ENCODE peak calls at places on chromosomes 2 and 18, in ten cellular contexts. One of them, this sample, is unnamed.

GRCh38 chr2:74558284-74559230 is 4.0 kb downstream of the DOK1 start:
- DNase-seq in sigmoid colon: no peak
- DNase-seq in brain microvascular endothelial cell: no peak
- DNase-seq in OCI-LY7: no peak
- DNase-seq in psoas muscle: no peak
- DNase-seq in CD4-positive, alpha-beta T cell: no peak
- DNase-seq in spleen: no peak
- DNase-seq in endothelial cell of umbilical vein: no peak
- DNase-seq in transverse colon: no peak
- DNase-seq in heart left ventricle: no peak
- DNase-seq in this sample: no peak

GRCh38 chr18:54777118-54777791 is 51.0 kb upstream of the RAB27B start:
- DNase-seq in sigmoid colon: no peak
- DNase-seq in brain microvascular endothelial cell: no peak
- DNase-seq in OCI-LY7: no peak
- DNase-seq in psoas muscle: no peak
- DNase-seq in CD4-positive, alpha-beta T cell: no peak
- DNase-seq in spleen: no peak
- DNase-seq in endothelial cell of umbilical vein: no peak
- DNase-seq in transverse colon: no peak
- DNase-seq in heart left ventricle: no peak
- DNase-seq in this sample: no peak

GRCh38 chr2:240595381-240596079 is 9.0 kb downstream of the CAPN10 start:
- DNase-seq in sigmoid colon: peak; percentile 63
- DNase-seq in brain microvascular endothelial cell: peak; percentile 42
- DNase-seq in OCI-LY7: peak; percentile 43
- DNase-seq in psoas muscle: peak; percentile 20
- DNase-seq in CD4-positive, alpha-beta T cell: peak; percentile 23
- DNase-seq in spleen: peak; percentile 67
- DNase-seq in endothelial cell of umbilical vein: no peak
- DNase-seq in transverse colon: peak; percentile 27
- DNase-seq in heart left ventricle: peak; percentile 58
- DNase-seq in this sample: no peak

GRCh38 chr2:74587664-74588277 is 33.3 kb downstream of the DOK1 start:
- DNase-seq in sigmoid colon: peak; percentile 84
- DNase-seq in brain microvascular endothelial cell: peak; percentile 65
- DNase-seq in OCI-LY7: peak; percentile 73
- DNase-seq in psoas muscle: peak; percentile 53
- DNase-seq in CD4-positive, alpha-beta T cell: peak; percentile 58
- DNase-seq in spleen: no peak
- DNase-seq in endothelial cell of umbilical vein: peak; percentile 73
- DNase-seq in transverse colon: peak; percentile 65
- DNase-seq in heart left ventricle: peak; percentile 60
- DNase-seq in this sample: peak; percentile 63

GRCh38 chr2:234911271-234911670 is 40.5 kb upstream of the SH3BP4 start:
- DNase-seq in sigmoid colon: no peak
- DNase-seq in brain microvascular endothelial cell: peak; percentile 30
- DNase-seq in OCI-LY7: no peak
- DNase-seq in psoas muscle: peak; percentile 21
- DNase-seq in CD4-positive, alpha-beta T cell: no peak
- DNase-seq in spleen: no peak
- DNase-seq in endothelial cell of umbilical vein: no peak
- DNase-seq in transverse colon: no peak
- DNase-seq in heart left ventricle: peak; percentile 37
- DNase-seq in this sample: peak; percentile 53

GRCh38 chr18:8536226-8536625 is 73.0 kb upstream of the RAB12 start:
- DNase-seq in sigmoid colon: no peak
- DNase-seq in brain microvascular endothelial cell: no peak
- DNase-seq in OCI-LY7: no peak
- DNase-seq in psoas muscle: no peak
- DNase-seq in CD4-positive, alpha-beta T cell: no peak
- DNase-seq in spleen: no peak
- DNase-seq in endothelial cell of umbilical vein: no peak
- DNase-seq in transverse colon: no peak
- DNase-seq in heart left ventricle: no peak
- DNase-seq in this sample: no peak

GRCh38 chr2:65055427-65056214 is 595 bp upstream of the CEP68 start:
- DNase-seq in sigmoid colon: no peak
- DNase-seq in brain microvascular endothelial cell: no peak
- DNase-seq in OCI-LY7: peak; percentile 80
- DNase-seq in psoas muscle: no peak
- DNase-seq in CD4-positive, alpha-beta T cell: peak; percentile 56
- DNase-seq in spleen: peak; percentile 95
- DNase-seq in endothelial cell of umbilical vein: no peak
- DNase-seq in transverse colon: peak; percentile 77
- DNase-seq in heart left ventricle: peak; percentile 81
- DNase-seq in this sample: peak; percentile 40

GRCh38 chr18:14965553-14965952 is 217.6 kb downstream of the ANKRD30B start:
- DNase-seq in sigmoid colon: no peak
- DNase-seq in brain microvascular endothelial cell: no peak
- DNase-seq in OCI-LY7: no peak
- DNase-seq in psoas muscle: no peak
- DNase-seq in CD4-positive, alpha-beta T cell: no peak
- DNase-seq in spleen: no peak
- DNase-seq in endothelial cell of umbilical vein: no peak
- DNase-seq in transverse colon: no peak
- DNase-seq in heart left ventricle: no peak
- DNase-seq in this sample: no peak

GRCh38 chr2:58032016-58032750 is 14.4 kb upstream of the VRK2 start:
- DNase-seq in sigmoid colon: no peak
- DNase-seq in brain microvascular endothelial cell: peak; percentile 19
- DNase-seq in OCI-LY7: peak; percentile 44
- DNase-seq in psoas muscle: no peak
- DNase-seq in CD4-positive, alpha-beta T cell: no peak
- DNase-seq in spleen: no peak
- DNase-seq in endothelial cell of umbilical vein: no peak
- DNase-seq in transverse colon: no peak
- DNase-seq in heart left ventricle: no peak
- DNase-seq in this sample: no peak

GRCh38 chr18:33097126-33097525 is 324.3 kb upstream of the KLHL14 start:
- DNase-seq in sigmoid colon: no peak
- DNase-seq in brain microvascular endothelial cell: no peak
- DNase-seq in OCI-LY7: no peak
- DNase-seq in psoas muscle: no peak
- DNase-seq in CD4-positive, alpha-beta T cell: no peak
- DNase-seq in spleen: no peak
- DNase-seq in endothelial cell of umbilical vein: no peak
- DNase-seq in transverse colon: no peak
- DNase-seq in heart left ventricle: no peak
- DNase-seq in this sample: no peak

GRCh38 chr2:170713280-170714155 is 1.6 kb upstream of the SP5 start:
- DNase-seq in sigmoid colon: no peak
- DNase-seq in brain microvascular endothelial cell: no peak
- DNase-seq in OCI-LY7: no peak
- DNase-seq in psoas muscle: peak; percentile 18
- DNase-seq in CD4-positive, alpha-beta T cell: no peak
- DNase-seq in spleen: no peak
- DNase-seq in endothelial cell of umbilical vein: no peak
- DNase-seq in transverse colon: peak; percentile 11
- DNase-seq in heart left ventricle: no peak
- DNase-seq in this sample: no peak

GRCh38 chr2:29940706-29941105 is 19.3 kb upstream of the ALK start:
- DNase-seq in sigmoid colon: peak; percentile 74
- DNase-seq in brain microvascular endothelial cell: no peak
- DNase-seq in OCI-LY7: no peak
- DNase-seq in psoas muscle: no peak
- DNase-seq in CD4-positive, alpha-beta T cell: no peak
- DNase-seq in spleen: no peak
- DNase-seq in endothelial cell of umbilical vein: no peak
- DNase-seq in transverse colon: no peak
- DNase-seq in heart left ventricle: peak; percentile 60
- DNase-seq in this sample: no peak

DNA sequence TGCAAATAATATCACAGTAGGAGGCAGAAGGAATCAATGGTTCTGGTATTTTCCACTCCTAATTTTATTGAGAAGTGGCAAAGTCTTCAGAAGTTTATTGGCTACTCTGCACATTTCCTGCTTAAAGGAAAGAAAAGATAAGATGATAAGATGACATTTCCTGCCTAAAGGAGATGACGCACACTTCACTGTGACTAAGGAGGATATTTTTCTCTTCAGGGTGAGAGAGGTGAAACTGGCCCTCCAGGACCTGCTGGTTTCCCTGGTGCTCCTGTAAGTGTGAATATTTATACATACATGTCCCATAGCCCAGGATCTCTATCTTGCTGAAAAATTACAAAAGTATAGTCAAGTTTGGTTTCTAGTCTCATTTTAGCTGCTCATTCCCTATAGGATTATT is 27.9 kb downstream of the COL3A1 start:
- DNase-seq in sigmoid colon: no peak
- DNase-seq in brain microvascular endothelial cell: peak; percentile 75
- DNase-seq in OCI-LY7: no peak
- DNase-seq in psoas muscle: no peak
- DNase-seq in CD4-positive, alpha-beta T cell: no peak
- DNase-seq in spleen: no peak
- DNase-seq in endothelial cell of umbilical vein: peak; percentile 72
- DNase-seq in transverse colon: no peak
- DNase-seq in heart left ventricle: no peak
- DNase-seq in this sample: no peak
- H3K27ac ChIP-seq in sigmoid colon: peak overlapping the region; percentile 11
- H3K27ac ChIP-seq in brain microvascular endothelial cell: peak overlapping the region; percentile 70
- H3K27ac ChIP-seq in OCI-LY7: no peak overlapping the region
- H3K27ac ChIP-seq in psoas muscle: no peak overlapping the region
- H3K27ac ChIP-seq in CD4-positive, alpha-beta T cell: no peak overlapping the region
- H3K27ac ChIP-seq in spleen: no peak overlapping the region
- H3K27ac ChIP-seq in endothelial cell of umbilical vein: peak overlapping the region; percentile 11
- H3K27ac ChIP-seq in transverse colon: no peak overlapping the region
- H3K27ac ChIP-seq in heart left ventricle: no peak overlapping the region
- H3K27ac ChIP-seq in this sample: no peak overlapping the region

DNA sequence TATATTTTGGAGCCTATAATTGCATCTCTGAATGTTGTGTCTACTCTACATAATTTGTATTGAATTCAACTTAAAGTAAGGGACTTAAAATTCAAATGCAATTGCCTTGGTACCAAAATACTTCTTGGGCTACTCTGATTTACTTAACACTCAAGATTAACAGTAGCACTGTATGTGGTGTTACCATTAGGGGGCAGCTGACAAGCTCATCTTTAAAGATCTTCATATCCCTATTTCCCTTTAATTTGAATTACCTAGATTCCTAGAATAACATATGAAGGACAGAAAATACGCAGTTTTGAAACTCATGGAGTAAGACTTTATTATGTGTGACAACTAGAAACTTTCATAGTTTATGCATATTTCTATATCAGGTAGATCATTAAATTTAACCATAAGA is 37.4 kb upstream of the FAP start:
- DNase-seq in sigmoid colon: no peak
- DNase-seq in brain microvascular endothelial cell: no peak
- DNase-seq in OCI-LY7: no peak
- DNase-seq in psoas muscle: no peak
- DNase-seq in CD4-positive, alpha-beta T cell: no peak
- DNase-seq in spleen: no peak
- DNase-seq in endothelial cell of umbilical vein: no peak
- DNase-seq in transverse colon: no peak
- DNase-seq in heart left ventricle: no peak
- DNase-seq in this sample: no peak
- TF ChIP-seq CTCF in sigmoid colon: no peak
- TF ChIP-seq CTCF in brain microvascular endothelial cell: no peak
- TF ChIP-seq CTCF in OCI-LY7: peak; percentile 48
- TF ChIP-seq CTCF in psoas muscle: no peak
- TF ChIP-seq CTCF in CD4-positive, alpha-beta T cell: no peak
- TF ChIP-seq CTCF in spleen: no peak
- TF ChIP-seq CTCF in endothelial cell of umbilical vein: no peak
- TF ChIP-seq CTCF in transverse colon: no peak
- TF ChIP-seq CTCF in heart left ventricle: no peak
- TF ChIP-seq CTCF in this sample: no peak

DNA sequence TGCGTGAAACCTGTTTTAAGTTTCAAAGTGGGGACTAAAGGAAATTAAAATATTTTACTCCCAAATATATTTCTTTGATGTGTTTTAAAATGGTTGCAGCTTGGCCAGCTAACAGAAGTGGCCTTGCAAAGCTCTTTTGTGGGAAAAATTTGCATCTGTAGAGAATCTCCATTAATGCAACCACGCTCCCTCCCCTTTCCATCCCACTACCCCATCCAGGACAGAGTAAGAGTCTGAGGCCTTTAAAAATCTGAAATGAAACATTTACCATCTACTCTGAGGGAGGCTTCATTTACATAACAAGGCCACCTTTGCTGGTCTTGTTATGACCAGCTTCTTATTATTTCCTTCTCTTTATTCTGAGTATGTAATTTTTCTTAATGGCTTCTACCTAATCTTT is 63.5 kb downstream of the STAT4 start:
- DNase-seq in sigmoid colon: no peak
- DNase-seq in brain microvascular endothelial cell: no peak
- DNase-seq in OCI-LY7: no peak
- DNase-seq in psoas muscle: no peak
- DNase-seq in CD4-positive, alpha-beta T cell: no peak
- DNase-seq in spleen: no peak
- DNase-seq in endothelial cell of umbilical vein: no peak
- DNase-seq in transverse colon: no peak
- DNase-seq in heart left ventricle: no peak
- DNase-seq in this sample: no peak
- H3K27ac ChIP-seq in sigmoid colon: no peak overlapping the region
- H3K27ac ChIP-seq in brain microvascular endothelial cell: no peak overlapping the region
- H3K27ac ChIP-seq in OCI-LY7: no peak overlapping the region
- H3K27ac ChIP-seq in psoas muscle: no peak overlapping the region
- H3K27ac ChIP-seq in CD4-positive, alpha-beta T cell: no peak overlapping the region
- H3K27ac ChIP-seq in spleen: no peak overlapping the region
- H3K27ac ChIP-seq in endothelial cell of umbilical vein: no peak overlapping the region
- H3K27ac ChIP-seq in transverse colon: no peak overlapping the region
- H3K27ac ChIP-seq in heart left ventricle: no peak overlapping the region
- H3K27ac ChIP-seq in this sample: no peak overlapping the region

GRCh38 chr2:101310591-101311389 is 2.3 kb upstream of the RNF149 start:
- DNase-seq in sigmoid colon: no peak
- DNase-seq in brain microvascular endothelial cell: no peak
- DNase-seq in OCI-LY7: no peak
- DNase-seq in psoas muscle: no peak
- DNase-seq in CD4-positive, alpha-beta T cell: no peak
- DNase-seq in spleen: no peak
- DNase-seq in endothelial cell of umbilical vein: no peak
- DNase-seq in transverse colon: no peak
- DNase-seq in heart left ventricle: no peak
- DNase-seq in this sample: no peak

GRCh38 chr2:101307950-101308431 is 510 bp downstream of the RNF149 start:
- DNase-seq in sigmoid colon: peak; percentile 70
- DNase-seq in brain microvascular endothelial cell: no peak
- DNase-seq in OCI-LY7: peak; percentile 4
- DNase-seq in psoas muscle: peak; percentile 37
- DNase-seq in CD4-positive, alpha-beta T cell: peak; percentile 23
- DNase-seq in spleen: peak; percentile 92
- DNase-seq in endothelial cell of umbilical vein: no peak
- DNase-seq in transverse colon: peak; percentile 33
- DNase-seq in heart left ventricle: peak; percentile 75
- DNase-seq in this sample: no peak

GRCh38 chr2:101307503-101307902 is 998 bp downstream of the RNF149 start:
- DNase-seq in sigmoid colon: no peak
- DNase-seq in brain microvascular endothelial cell: no peak
- DNase-seq in OCI-LY7: no peak
- DNase-seq in psoas muscle: no peak
- DNase-seq in CD4-positive, alpha-beta T cell: no peak
- DNase-seq in spleen: no peak
- DNase-seq in endothelial cell of umbilical vein: peak; percentile 36
- DNase-seq in transverse colon: no peak
- DNase-seq in heart left ventricle: no peak
- DNase-seq in this sample: no peak

GRCh38 chr2:101309211-101309700 is 755 bp upstream of the RNF149 start:
- DNase-seq in sigmoid colon: no peak
- DNase-seq in brain microvascular endothelial cell: no peak
- DNase-seq in OCI-LY7: no peak
- DNase-seq in psoas muscle: no peak
- DNase-seq in CD4-positive, alpha-beta T cell: no peak
- DNase-seq in spleen: no peak
- DNase-seq in endothelial cell of umbilical vein: no peak
- DNase-seq in transverse colon: no peak
- DNase-seq in heart left ventricle: no peak
- DNase-seq in this sample: no peak

GRCh38 chr2:101308432-101309210 is at the start of gene RNF149:
- DNase-seq in sigmoid colon: peak; percentile 96
- DNase-seq in brain microvascular endothelial cell: peak; percentile 78
- DNase-seq in OCI-LY7: peak; percentile 80
- DNase-seq in psoas muscle: peak; percentile 94
- DNase-seq in CD4-positive, alpha-beta T cell: peak; percentile 90
- DNase-seq in spleen: peak; percentile 99
- DNase-seq in endothelial cell of umbilical vein: peak; percentile 94
- DNase-seq in transverse colon: peak; percentile 95
- DNase-seq in heart left ventricle: peak; percentile 98
- DNase-seq in this sample: peak; percentile 90
- TF ChIP-seq CTCF in sigmoid colon: peak; percentile 32
- TF ChIP-seq CTCF in brain microvascular endothelial cell: no peak
- TF ChIP-seq CTCF in OCI-LY7: no peak
- TF ChIP-seq CTCF in psoas muscle: no peak
- TF ChIP-seq CTCF in CD4-positive, alpha-beta T cell: no peak
- TF ChIP-seq CTCF in spleen: no peak
- TF ChIP-seq CTCF in endothelial cell of umbilical vein: no peak
- TF ChIP-seq CTCF in transverse colon: no peak
- TF ChIP-seq CTCF in heart left ventricle: no peak
- TF ChIP-seq CTCF in this sample: peak; percentile 51

This sample was measured in prostate gland.